ENCODE peak calls at places on chromosomes 3 and 15, in ten cellular contexts. G is ovary; Y is PC-3; P is choroid plexus epithelial cell; K is A673; M is lower lobe of right lung; C is CD8-positive, alpha-beta T cell; B is fibroblast of pulmonary artery; D is breast epithelium; E is BJ. W is an unnamed sample.

GRCh38 chr3:70982700-70983140 is 600.8 kb downstream of the FOXP1 start:
- DNase-seq in K (no peak), B (peak), G (peak), Y (peak), P (peak), M (no peak), C (no peak), D (peak), E (peak), W (peak)

GRCh38 chr15:42035362-42035761 is 14.5 kb upstream of the PLA2G4E start:
- DNase-seq in K (peak), D (no peak), Y (peak), B (peak), G (no peak), C (no peak), M (no peak), P (peak), E (no peak), W (peak)

GRCh38 chr15:94607176-94607654 is 375.9 kb downstream of the MCTP2 start:
- DNase-seq in M (no peak), D (no peak), E (no peak), C (no peak), Y (no peak), K (peak), P (peak), G (peak), B (peak), W (peak)

GRCh38 chr3:48859188-48859587 is 11.5 kb upstream of the PRKAR2A start:
- DNase-seq in Y (no peak), C (no peak), E (no peak), K (no peak), P (no peak), M (peak), G (no peak), D (no peak), B (no peak), W (no peak)

GRCh38 chr3:15713364-15713763 is 84.4 kb downstream of the ANKRD28 start:
- DNase-seq in P (no peak), B (no peak), C (no peak), G (no peak), E (no peak), M (no peak), Y (no peak), D (no peak), K (no peak), W (no peak)

GRCh38 chr3:196108075-196108743 is 26.3 kb upstream of the TFRC start:
- DNase-seq in P (no peak), M (no peak), Y (peak), D (no peak), C (no peak), E (no peak), K (no peak), B (no peak), G (no peak), W (peak)

GRCh38 chr3:188558343-188559068 is 404.5 kb downstream of the LPP start:
- DNase-seq in M (no peak), Y (no peak), G (no peak), P (peak), B (peak), E (no peak), K (no peak), D (no peak), C (no peak), W (no peak)

GRCh38 chr3:101725192-101725889 is 927 bp downstream of the CEP97 start:
- DNase-seq in P (peak), D (no peak), M (peak), E (no peak), C (peak), G (peak), B (peak), K (peak), Y (peak), W (peak)

GRCh38 chr15:39361497-39361896 is 219.4 kb upstream of the THBS1 start:
- DNase-seq in Y (no peak), B (peak), D (no peak), M (no peak), P (no peak), G (no peak), C (no peak), K (no peak), E (no peak), W (no peak)

GRCh38 chr15:75204340-75205063 is 2.8 kb downstream of the C15orf39 start:
- DNase-seq in E (peak), Y (peak), C (peak), M (peak), D (peak), G (peak), P (peak), K (peak), B (peak), W (peak)

GRCh38 chr3:135531996-135532395 is 433.5 kb upstream of the PPP2R3A start:
- DNase-seq in K (no peak), Y (no peak), C (no peak), P (no peak), D (no peak), M (no peak), B (no peak), E (no peak), G (no peak), W (no peak)

GRCh38 chr3:123421353-123422174 is 27.3 kb downstream of the ADCY5 start:
- DNase-seq in Y (peak), M (no peak), B (peak), P (peak), E (no peak), C (no peak), D (no peak), K (peak), G (peak), W (peak)

GRCh38 chr3:123420416-123420968 is 28.4 kb downstream of the ADCY5 start:
- DNase-seq in E (no peak), B (no peak), K (no peak), M (no peak), Y (no peak), D (no peak), C (no peak), P (no peak), G (no peak), W (no peak)

GRCh38 chr3:123419850-123420292 is 29.0 kb downstream of the ADCY5 start:
- DNase-seq in P (no peak), G (no peak), E (no peak), Y (no peak), K (no peak), D (no peak), C (no peak), B (no peak), M (no peak), W (no peak)

GRCh38 chr3:123416647-123417046 is 32.2 kb downstream of the ADCY5 start:
- DNase-seq in B (no peak), Y (no peak), E (no peak), C (no peak), K (no peak), D (no peak), P (no peak), M (no peak), G (no peak), W (no peak)

GRCh38 chr3:123419156-123419849 is 29.6 kb downstream of the ADCY5 start:
- DNase-seq in Y (no peak), E (no peak), M (no peak), B (no peak), K (peak), G (no peak), C (no peak), D (no peak), P (no peak), W (no peak)
- H3K4me3 ChIP-seq in Y (no peak), E (no peak), M (no peak), B (no peak), K (no peak), G (no peak), C (no peak), D (no peak), P (no peak), W (no peak)

GRCh38 chr3:134427400-134428111 is 53.3 kb upstream of the AMOTL2 start:
- DNase-seq in K (no peak), B (peak), M (no peak), P (peak), G (no peak), C (no peak), E (peak), Y (peak), D (no peak), W (peak)
- TF ChIP-seq CTCF in K (no peak), B (no peak), M (no peak), P (no peak), G (no peak), C (no peak), E (no peak), Y (no peak), D (no peak), W (no peak)

GRCh38 chr3:178422406-178422805 is 113.8 kb upstream of the KCNMB2 start:
- DNase-seq in K (no peak), G (no peak), B (no peak), D (no peak), P (no peak), C (no peak), M (no peak), Y (no peak), E (no peak), W (no peak)

GRCh38 chr3:178417736-178418135 is 118.5 kb upstream of the KCNMB2 start:
- DNase-seq in B (no peak), C (no peak), E (no peak), D (no peak), M (no peak), Y (no peak), G (no peak), K (no peak), P (no peak), W (peak)

GRCh38 chr3:178420033-178420432 is 116.2 kb upstream of the KCNMB2 start:
- DNase-seq in B (no peak), K (no peak), P (no peak), M (no peak), Y (peak), E (no peak), G (no peak), C (no peak), D (no peak), W (no peak)

GRCh38 chr3:178421069-178421468 is 115.2 kb upstream of the KCNMB2 start:
- DNase-seq in E (no peak), G (no peak), C (no peak), Y (no peak), K (no peak), B (no peak), D (no peak), M (no peak), P (no peak), W (no peak)

GRCh38 chr3:178419078-178419477 is 117.2 kb upstream of the KCNMB2 start:
- DNase-seq in M (no peak), C (no peak), B (peak), P (peak), E (no peak), D (no peak), K (no peak), Y (peak), G (no peak), W (peak)
- H3K4me3 ChIP-seq in M (no peak), C (no peak), B (no peak), P (peak), E (no peak), D (no peak), K (no peak), Y (no peak), G (no peak), W (no peak)

DNA sequence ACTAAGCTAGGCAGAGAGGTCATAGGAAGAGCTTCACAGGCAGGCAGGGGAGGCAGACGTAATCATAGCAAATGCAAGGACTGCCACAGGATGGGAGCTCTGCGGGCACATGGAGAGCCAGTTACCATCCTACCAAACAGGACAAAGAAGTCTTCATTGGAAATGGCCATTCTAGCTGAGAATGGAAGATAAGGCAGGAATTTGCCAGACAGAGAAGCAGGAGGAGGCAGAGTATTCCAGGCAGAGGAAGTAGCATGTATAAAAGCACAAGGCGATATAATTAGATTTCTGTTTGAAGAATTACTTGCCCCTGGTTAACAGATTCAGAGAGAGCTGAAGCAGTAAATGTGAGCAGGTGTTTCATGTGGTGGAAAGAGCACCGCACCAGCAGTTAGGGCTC is 3.5 kb upstream of the SEMA5B start:
- DNase-seq in D (no peak), E (no peak), B (no peak), C (no peak), G (no peak), P (no peak), K (peak), Y (no peak), M (no peak), W (no peak)
- TF ChIP-seq CTCF in D (no peak), E (no peak), B (no peak), C (no peak), G (no peak), P (no peak), K (no peak), Y (no peak), M (no peak), W (no peak)

GRCh38 chr3:20060924-20061323 is 20.7 kb downstream of the KAT2B start:
- DNase-seq in K (no peak), P (peak), Y (peak), C (no peak), E (no peak), D (no peak), B (peak), M (no peak), G (no peak), W (peak)
- H3K4me3 ChIP-seq in K (no peak), P (peak), Y (no peak), C (no peak), E (no peak), D (peak), B (peak), M (peak), G (no peak), W (peak)

GRCh38 chr3:36135863-36136262 is 244.4 kb upstream of the STAC start:
- DNase-seq in D (no peak), M (no peak), Y (no peak), P (no peak), E (no peak), G (no peak), K (no peak), B (no peak), C (no peak), W (no peak)

GRCh38 chr3:36132214-36132613 is 248.1 kb upstream of the STAC start:
- DNase-seq in B (no peak), M (no peak), C (no peak), D (no peak), G (no peak), P (no peak), E (no peak), K (peak), Y (peak), W (no peak)
- TF ChIP-seq CTCF in B (peak), M (no peak), C (no peak), D (no peak), G (no peak), P (peak), E (no peak), K (peak), Y (peak), W (peak)

GRCh38 chr3:167559922-167560321 is 86.1 kb upstream of the SERPINI2 start:
- DNase-seq in P (no peak), B (no peak), G (no peak), Y (no peak), C (no peak), M (no peak), K (no peak), E (no peak), D (no peak), W (no peak)

GRCh38 chr3:167568634-167569033 is 85.1 kb downstream of the WDR49 start:
- DNase-seq in Y (no peak), G (no peak), D (no peak), B (no peak), C (no peak), K (no peak), E (no peak), P (no peak), M (no peak), W (no peak)

GRCh38 chr3:167564612-167565011 is 89.1 kb downstream of the WDR49 start:
- DNase-seq in Y (no peak), K (no peak), E (no peak), C (no peak), B (no peak), P (no peak), M (no peak), G (no peak), D (no peak), W (no peak)

DNA sequence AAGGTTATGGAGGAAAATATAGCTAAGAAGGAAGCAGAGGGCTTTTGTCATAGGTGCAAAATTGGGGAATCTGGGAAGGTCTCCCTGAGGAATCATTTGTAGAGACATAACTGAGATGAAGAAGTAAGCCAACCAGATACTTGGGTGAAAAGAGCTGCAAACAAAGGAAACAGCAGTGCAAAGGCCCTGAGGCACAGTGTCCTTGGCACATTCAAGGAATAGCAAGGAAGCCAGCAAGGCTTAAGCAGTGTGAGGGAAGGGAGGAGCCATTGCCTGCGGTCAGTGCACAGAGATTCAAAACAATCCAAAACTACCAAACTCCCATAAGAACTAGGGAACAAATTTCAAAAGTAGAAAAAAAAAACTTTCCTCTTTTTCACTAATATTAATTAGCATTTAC is 88.3 kb downstream of the WDR49 start:
- DNase-seq in P (no peak), Y (no peak), M (no peak), K (no peak), G (no peak), E (no peak), B (no peak), D (no peak), C (no peak), W (no peak)
- H3K4me3 ChIP-seq in P (no peak), Y (no peak), M (no peak), K (no peak), G (no peak), E (no peak), B (no peak), D (no peak), C (no peak), W (no peak)

GRCh38 chr15:99507732-99508571 is 57.8 kb upstream of the MEF2A start:
- DNase-seq in C (no peak), Y (peak), E (no peak), M (no peak), G (peak), D (no peak), K (no peak), B (peak), P (no peak), W (no peak)
- TF ChIP-seq CTCF in C (no peak), Y (no peak), E (no peak), M (no peak), G (no peak), D (no peak), K (no peak), B (no peak), P (no peak), W (no peak)

GRCh38 chr3:152279474-152279873 is 10.7 kb downstream of the MBNL1 start:
- DNase-seq in K (no peak), M (no peak), B (no peak), D (no peak), P (no peak), C (no peak), G (no peak), Y (no peak), E (no peak), W (no peak)
- H3K4me3 ChIP-seq in K (no peak), M (no peak), B (no peak), D (peak), P (no peak), C (peak), G (no peak), Y (no peak), E (no peak), W (no peak)

W was measured in epithelial cell of esophagus.